ENCODE peak calls at places on chromosomes 13 and 19, in seven cellular contexts. A is omental fat pad; Q is Peyer's patch; O is AG10803; E is CD4-positive, alpha-beta T cell; N is uterus; S is activated B cell treated with CpG ODN at 0.5 μM for 24 hours. I is an unnamed sample.

GRCh38 chr13:91368676-91369425 is 21.4 kb downstream of the MIR17HG start:
- DNase-seq in A (no peak), Q (no peak), O (no peak), E (no peak), N (no peak), S (no peak), I (no peak)

GRCh38 chr19:10729406-10729805 is 11.5 kb downstream of the DNM2 start:
- DNase-seq in A (no peak), Q (no peak), O (no peak), E (no peak), N (no peak), S (no peak), I (no peak)

GRCh38 chr19:49387936-49388372 is at the start of gene KASH5:
- DNase-seq in A (no peak), Q (peak), O (peak), E (peak), N (peak), S (peak), I (no peak)

GRCh38 chr13:113207890-113208423 is 512 bp downstream of the PCID2 start:
- DNase-seq in A (no peak), Q (no peak), O (peak), E (no peak), N (no peak), S (no peak), I (peak)

GRCh38 chr19:15298847-15299567 is 33.3 kb downstream of the BRD4 start:
- DNase-seq in A (no peak), Q (no peak), O (no peak), E (no peak), N (no peak), S (no peak), I (no peak)

GRCh38 chr13:78650725-78651083 is 8.3 kb downstream of the OBI1 start:
- DNase-seq in A (no peak), Q (no peak), O (no peak), E (no peak), N (no peak), S (no peak), I (no peak)

GRCh38 chr13:99944606-99945005 is 27.0 kb downstream of the ZIC5 start:
- DNase-seq in A (no peak), Q (no peak), O (no peak), E (no peak), N (no peak), S (no peak), I (no peak)

GRCh38 chr13:82717249-82717648 is 1165.0 kb downstream of the SLITRK1 start:
- DNase-seq in A (no peak), Q (no peak), O (peak), E (no peak), N (no peak), S (no peak), I (no peak)

GRCh38 chr19:35716735-35716984 is 1.1 kb upstream of the KMT2B start:
- DNase-seq in A (no peak), Q (no peak), O (no peak), E (no peak), N (no peak), S (peak), I (no peak)

GRCh38 chr19:11091343-11092153 is 2.3 kb downstream of the LDLR start:
- DNase-seq in A (no peak), Q (peak), O (peak), E (peak), N (peak), S (no peak), I (no peak)

GRCh38 chr13:109862627-109863026 is 76.2 kb upstream of the IRS2 start:
- DNase-seq in A (no peak), Q (no peak), O (no peak), E (no peak), N (no peak), S (no peak), I (no peak)

GRCh38 chr13:48653074-48654054 is at the start of gene CYSLTR2:
- DNase-seq in A (no peak), Q (no peak), O (peak), E (no peak), N (no peak), S (no peak), I (no peak)

GRCh38 chr19:8004723-8005513 is 523 bp downstream of the ELAVL1 start:
- DNase-seq in A (no peak), Q (no peak), O (peak), E (peak), N (no peak), S (no peak), I (no peak)

GRCh38 chr19:6531163-6531955 is 533 bp downstream of the TNFSF9 start:
- DNase-seq in A (no peak), Q (no peak), O (no peak), E (no peak), N (peak), S (no peak), I (no peak)

GRCh38 chr19:51364200-51365106 is 1.7 kb downstream of the ETFB start:
- DNase-seq in A (no peak), Q (no peak), O (no peak), E (no peak), N (no peak), S (no peak), I (no peak)

GRCh38 chr13:98480915-98481510 is 95.9 kb downstream of the STK24 start:
- DNase-seq in A (no peak), Q (no peak), O (peak), E (no peak), N (no peak), S (no peak), I (no peak)

GRCh38 chr19:15323496-15324235 is 8.7 kb downstream of the BRD4 start:
- DNase-seq in A (no peak), Q (peak), O (peak), E (no peak), N (peak), S (no peak), I (no peak)

GRCh38 chr13:103859952-103860351 is 793.7 kb upstream of the SLC10A2 start:
- DNase-seq in A (no peak), Q (no peak), O (no peak), E (no peak), N (no peak), S (no peak), I (no peak)

GRCh38 chr19:29528350-29528945 is 2.7 kb downstream of the VSTM2B start:
- DNase-seq in A (peak), Q (peak), O (peak), E (peak), N (no peak), S (no peak), I (peak)

GRCh38 chr13:106418556-106418955 is 116.9 kb downstream of the EFNB2 start:
- DNase-seq in A (no peak), Q (no peak), O (peak), E (no peak), N (no peak), S (no peak), I (no peak)

GRCh38 chr13:21344662-21345176 is 114.4 kb downstream of the ZDHHC20 start:
- DNase-seq in A (no peak), Q (no peak), O (no peak), E (peak), N (no peak), S (no peak), I (no peak)

GRCh38 chr13:99178636-99179035 is 22.0 kb upstream of the UBAC2 start:
- DNase-seq in A (no peak), Q (no peak), O (peak), E (no peak), N (no peak), S (peak), I (no peak)

GRCh38 chr13:98217597-98217996 is 40.5 kb upstream of the RNF113B start:
- DNase-seq in A (no peak), Q (no peak), O (no peak), E (no peak), N (no peak), S (no peak), I (no peak)

GRCh38 chr13:34156841-34157365 is 339.0 kb downstream of the RFC3 start:
- DNase-seq in A (peak), Q (peak), O (peak), E (no peak), N (peak), S (no peak), I (peak)
- TF ChIP-seq CTCF in A (no peak), Q (no peak), O (no peak), E (no peak), N (no peak), S (no peak), I (no peak)

GRCh38 chr19:45092747-45093678 is at the start of gene PPP1R37:
- DNase-seq in A (peak), Q (peak), O (peak), E (peak), N (peak), S (peak), I (peak)
- TF ChIP-seq CTCF in A (peak), Q (peak), O (no peak), E (peak), N (no peak), S (no peak), I (peak)

DNA sequence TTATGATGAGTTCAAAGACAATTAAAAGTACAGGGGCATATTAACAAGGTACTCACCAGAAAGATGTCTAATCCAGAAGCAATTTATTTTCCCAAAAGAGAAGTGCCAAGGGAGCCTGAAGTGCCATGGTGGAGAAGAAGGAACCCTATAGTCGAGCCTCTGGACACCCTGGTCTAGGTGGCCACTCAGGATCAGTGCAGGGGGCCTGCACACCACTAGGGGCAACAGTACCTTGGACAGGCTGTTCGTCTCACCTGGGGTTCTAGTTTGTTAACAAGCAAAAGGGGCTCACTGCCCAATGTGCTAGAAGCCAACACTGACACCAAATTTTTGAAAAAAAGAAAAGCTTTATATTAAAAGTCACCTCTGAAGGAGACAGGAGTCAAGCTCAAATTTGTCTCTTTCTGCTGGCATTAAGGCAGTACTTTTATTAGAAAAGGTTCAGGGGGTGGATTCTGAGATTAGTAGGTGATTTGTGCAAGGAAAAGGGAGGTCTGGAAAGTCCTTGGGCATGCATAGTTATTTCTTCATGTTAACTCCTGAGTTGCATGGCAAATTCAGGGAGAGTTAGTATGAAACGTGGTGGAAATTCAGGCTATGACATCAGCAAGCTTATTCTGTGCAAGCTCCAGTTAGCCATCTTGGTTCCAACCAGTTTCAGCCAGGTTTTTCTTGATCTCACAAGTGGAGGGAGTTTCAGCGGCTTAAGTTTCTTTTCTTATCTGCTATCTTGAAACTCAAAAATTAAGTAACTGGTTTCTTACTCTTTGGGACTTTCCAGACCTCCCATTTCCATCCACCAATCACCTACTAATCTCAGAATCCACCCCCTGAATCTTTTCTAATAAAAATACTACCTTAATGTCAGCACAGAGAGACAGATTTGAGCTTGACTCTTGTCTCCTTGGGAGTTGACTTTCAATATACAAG is 884 bp upstream of the CBY2 start:
- DNase-seq in A (no peak), Q (no peak), O (no peak), E (no peak), N (no peak), S (no peak), I (no peak)
- TF ChIP-seq CTCF in A (no peak), Q (no peak), O (no peak), E (no peak), N (no peak), S (no peak), I (peak)

DNA sequence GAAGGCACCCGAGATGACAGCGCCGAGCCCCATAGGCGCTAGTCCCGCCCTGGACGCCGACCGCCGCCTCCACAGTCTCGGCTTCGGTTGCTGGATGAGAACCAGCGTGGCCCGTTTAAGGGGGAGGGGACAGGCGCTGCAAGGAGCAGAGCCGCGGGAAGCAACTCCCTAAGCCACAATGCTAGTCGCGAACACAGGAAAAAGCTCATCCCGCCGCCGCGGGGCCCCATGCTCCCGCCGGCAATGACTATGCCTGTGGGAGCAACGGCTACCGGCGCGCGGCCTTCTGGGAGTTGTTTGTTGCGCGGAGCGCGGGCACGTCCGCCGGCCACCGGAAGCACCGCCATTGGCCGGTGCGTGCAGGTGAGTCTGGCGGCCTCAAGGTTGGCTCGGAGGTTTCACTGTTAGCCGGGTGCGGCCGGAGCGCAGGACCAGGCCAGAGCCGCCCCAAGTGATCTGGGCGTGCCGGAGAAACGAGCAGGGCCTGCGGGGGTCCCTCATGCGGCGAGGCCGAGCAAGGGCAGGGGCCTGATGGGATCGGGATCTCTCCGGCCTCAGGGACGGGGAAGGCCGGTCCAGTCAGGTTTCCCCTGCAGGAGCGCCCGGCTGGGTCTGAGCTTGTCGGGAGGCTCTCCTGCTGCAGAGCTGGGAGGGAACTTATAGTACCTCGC is at the start of gene ZNF544:
- DNase-seq in A (peak), Q (peak), O (peak), E (peak), N (peak), S (peak), I (peak)
- TF ChIP-seq CTCF in A (no peak), Q (no peak), O (peak), E (no peak), N (no peak), S (no peak), I (no peak)

DNA sequence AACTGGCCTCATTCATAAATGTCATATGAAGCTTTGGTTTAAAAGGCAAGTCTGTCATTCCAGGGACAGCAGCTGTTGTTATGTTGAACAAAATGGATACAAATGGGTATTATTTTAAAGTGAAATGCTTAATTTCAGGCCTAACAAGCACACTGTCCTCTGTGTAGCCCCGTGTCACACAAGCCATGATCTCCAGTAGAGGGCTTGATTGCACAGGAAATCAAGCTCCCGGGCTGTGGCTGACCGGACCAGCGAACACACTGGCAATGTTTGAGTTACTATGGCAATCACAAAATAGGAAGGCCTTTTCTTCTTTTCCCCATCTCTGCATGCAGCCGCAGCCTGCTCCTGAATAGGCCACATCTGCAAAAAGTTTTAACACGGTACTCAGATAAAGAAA is 64.0 kb upstream of the GSX1 start:
- DNase-seq in A (no peak), Q (no peak), O (no peak), E (no peak), N (no peak), S (no peak), I (no peak)
- TF ChIP-seq CTCF in A (no peak), Q (no peak), O (no peak), E (no peak), N (no peak), S (no peak), I (peak)

GRCh38 chr19:55777528-55777927 is 8.6 kb downstream of the RFPL4AL1 start:
- DNase-seq in A (no peak), Q (no peak), O (no peak), E (no peak), N (no peak), S (no peak), I (no peak)
- TF ChIP-seq CTCF in A (no peak), Q (no peak), O (no peak), E (no peak), N (no peak), S (no peak), I (no peak)

DNA sequence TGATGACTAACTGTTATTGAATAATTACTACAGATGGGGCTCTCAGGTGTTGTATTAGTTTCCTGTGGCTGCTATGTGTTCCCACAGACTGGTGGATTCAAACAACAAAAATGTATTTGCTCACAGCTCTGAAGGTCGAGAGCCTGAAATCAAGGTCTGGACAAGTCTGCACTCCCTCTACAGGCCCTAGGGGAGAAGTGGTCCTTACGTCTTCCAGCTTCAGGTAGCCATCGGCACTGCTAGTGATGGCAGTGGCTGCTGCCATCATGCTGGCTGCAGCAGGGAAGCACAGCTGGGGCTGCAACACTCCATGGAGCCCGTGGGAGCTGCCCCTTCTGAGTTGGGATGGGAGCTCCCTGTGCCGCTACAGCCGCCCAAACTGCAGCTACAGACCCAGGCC is 1.9 kb downstream of the TEX26 start:
- DNase-seq in A (no peak), Q (no peak), O (no peak), E (no peak), N (no peak), S (no peak), I (no peak)
- TF ChIP-seq CTCF in A (no peak), Q (no peak), O (peak), E (no peak), N (no peak), S (no peak), I (peak)